ENCODE peak calls at places on chromosomes 6 and 20, in five cellular contexts. R is A549; C is COR-L47; P is activated CD4-positive, CD25-positive, alpha-beta regulatory T cell; M is stimulated activated CD8-positive, alpha-beta memory T cell treated with anti-CD3 and anti-CD28 coated beads, Interleukin-4, amount 100 ng/mL, for 4 hours. O is an unnamed sample.
A peak's percentile ranks its signal among the peaks of the same experiment; 100 is the strongest.

GRCh38 chr6:136684483-136684882 is 107.8 kb downstream of the MAP3K5 start:
- DNase-seq in M (no peak), P (no peak), C (no peak), R (no peak), O (no peak)

GRCh38 chr20:21076073-21076472 is 30.1 kb downstream of the LINC00237 start:
- DNase-seq in R (no peak), C (no peak), P (no peak), M (no peak), O (no peak)

GRCh38 chr6:30942338-30943060 is 1.7 kb downstream of the MUCL3 start:
- DNase-seq in R (peak; percentile 85), C (no peak), M (no peak), P (no peak), O (peak; percentile 73)

GRCh38 chr6:45467853-45468252 is 90.1 kb upstream of the SUPT3H start:
- DNase-seq in C (no peak), P (no peak), R (no peak), M (no peak), O (no peak)

GRCh38 chr6:167493310-167493709 is 168.4 kb downstream of the TTLL2 start:
- DNase-seq in P (no peak), M (no peak), C (no peak), R (no peak), O (no peak)

GRCh38 chr6:42336431-42336830 is 115.3 kb downstream of the TRERF1 start:
- DNase-seq in R (no peak), P (no peak), C (no peak), M (no peak), O (no peak)

GRCh38 chr6:5214570-5215052 is 46.1 kb downstream of the LYRM4 start:
- DNase-seq in C (no peak), M (no peak), P (no peak), R (no peak), O (no peak)

GRCh38 chr20:63177134-63177784 is 38.7 kb downstream of the YTHDF1 start:
- DNase-seq in M (no peak), P (no peak), C (no peak), R (no peak), O (no peak)

GRCh38 chr20:23039136-23039875 is 4.2 kb downstream of the SSTR4 start:
- DNase-seq in M (no peak), C (no peak), P (no peak), R (no peak), O (no peak)

GRCh38 chr6:15536201-15536955 is 126.5 kb downstream of the DTNBP1 start:
- DNase-seq in M (no peak), R (no peak), P (no peak), C (no peak), O (no peak)

GRCh38 chr6:92114797-92115196 is 1304.6 kb downstream of the EPHA7 start:
- DNase-seq in M (no peak), C (no peak), P (no peak), R (no peak), O (no peak)

GRCh38 chr20:1830240-1830639 is 65.0 kb upstream of the SIRPA start:
- DNase-seq in P (no peak), C (no peak), M (no peak), R (peak; percentile 91), O (no peak)

GRCh38 chr6:36925809-36926208 is 28.7 kb upstream of the PI16 start:
- DNase-seq in P (no peak), M (no peak), R (no peak), C (no peak), O (no peak)

GRCh38 chr20:21289651-21290050 is 13.5 kb upstream of the XRN2 start:
- DNase-seq in M (no peak), P (no peak), R (no peak), C (no peak), O (no peak)

GRCh38 chr6:52115891-52116604 is 28.6 kb upstream of the PKHD1 start:
- DNase-seq in C (no peak), R (no peak), P (no peak), M (no peak), O (no peak)

GRCh38 chr20:1456300-1456699 is 10.3 kb downstream of the NSFL1C start:
- DNase-seq in C (no peak), R (no peak), M (no peak), P (no peak), O (no peak)

GRCh38 chr6:35678021-35678654 is 10.6 kb downstream of the FKBP5 start:
- DNase-seq in M (no peak), P (no peak), R (no peak), C (no peak), O (no peak)

GRCh38 chr6:106519460-106520394 is 109.6 kb downstream of the RTN4IP1 start:
- DNase-seq in M (peak; percentile 64), P (peak; percentile 48), C (no peak), R (peak; percentile 31), O (no peak)

GRCh38 chr6:154792761-154793160 is 59.5 kb downstream of the SCAF8 start:
- DNase-seq in M (no peak), C (no peak), R (no peak), P (no peak), O (no peak)

GRCh38 chr6:15399651-15400470 is 154.0 kb downstream of the JARID2 start:
- DNase-seq in C (peak; percentile 69), R (peak; percentile 15), M (no peak), P (no peak), O (peak; percentile 47)

GRCh38 chr6:17361013-17361412 is 32.4 kb upstream of the CAP2 start:
- DNase-seq in M (no peak), C (no peak), P (no peak), R (no peak), O (no peak)

GRCh38 chr20:32444474-32445220 is 86.5 kb downstream of the ASXL1 start:
- DNase-seq in P (no peak), C (no peak), M (no peak), R (no peak), O (no peak)

GRCh38 chr20:8454137-8454712 is 322.2 kb downstream of the PLCB1 start:
- DNase-seq in M (no peak), P (no peak), R (peak; percentile 10), C (peak; percentile 31), O (no peak)

GRCh38 chr20:43583982-43584432 is 6.7 kb upstream of the IFT52 start:
- DNase-seq in M (no peak), P (no peak), R (no peak), C (no peak), O (no peak)

GRCh38 chr6:90428514-90428913 is 131.9 kb upstream of the BACH2 start:
- DNase-seq in M (no peak), C (no peak), P (no peak), R (no peak), O (no peak)

GRCh38 chr20:20360464-20360863 is 7.4 kb upstream of the INSM1 start:
- DNase-seq in C (peak; percentile 62), M (no peak), R (peak; percentile 75), P (no peak), O (no peak)

GRCh38 chr20:6566821-6567220 is 200.7 kb upstream of the BMP2 start:
- DNase-seq in M (no peak), P (no peak), R (no peak), C (no peak), O (no peak)

GRCh38 chr6:64505312-64505711 is 869.7 kb downstream of the PHF3 start:
- DNase-seq in P (no peak), C (no peak), R (no peak), M (no peak), O (no peak)

GRCh38 chr20:58829531-58829941 is 21.2 kb downstream of the GNAS-AS1 start:
- DNase-seq in M (no peak), P (no peak), C (peak; percentile 35), R (no peak), O (peak; percentile 57)

GRCh38 chr6:16146028-16146427 is 17.1 kb downstream of the MYLIP start:
- DNase-seq in M (no peak), P (no peak), C (no peak), R (no peak), O (no peak)

GRCh38 chr20:40955326-40955725 is 73.3 kb upstream of the TOP1 start:
- DNase-seq in M (no peak), C (no peak), R (no peak), P (no peak), O (no peak)

GRCh38 chr20:4800131-4800530 is 78.4 kb downstream of the PRND start:
- DNase-seq in R (no peak), C (no peak), M (no peak), P (no peak), O (peak; percentile 22)

GRCh38 chr20:3768342-3769130 is 983 bp upstream of the ADISSP start:
- DNase-seq in R (peak; percentile 89), P (peak; percentile 58), M (peak; percentile 72), C (peak; percentile 84), O (peak; percentile 53)

GRCh38 chr6:108127826-108128225 is 38.0 kb upstream of the NR2E1 start:
- DNase-seq in M (no peak), P (no peak), C (no peak), R (peak; percentile 84), O (no peak)

GRCh38 chr20:44648579-44648978 is 2.9 kb downstream of the ADA start:
- DNase-seq in M (no peak), R (no peak), C (no peak), P (no peak), O (no peak)

GRCh38 chr6:159212026-159212425 is 42.8 kb downstream of the FNDC1 start:
- DNase-seq in C (no peak), M (no peak), R (no peak), P (no peak), O (no peak)

GRCh38 chr20:50330504-50331313 is 140.1 kb downstream of the CEBPB start:
- DNase-seq in P (no peak), R (no peak), M (no peak), C (no peak), O (peak; percentile 74)

GRCh38 chr6:73879466-73879865 is 183.5 kb downstream of the CD109 start:
- DNase-seq in R (no peak), C (no peak), P (no peak), M (no peak), O (no peak)

GRCh38 chr6:4313044-4313686 is 177.8 kb upstream of the ECI2 start:
- DNase-seq in C (peak; percentile 49), P (no peak), R (peak; percentile 46), M (no peak), O (no peak)

GRCh38 chr6:19536838-19537237 is 300.3 kb upstream of the ID4 start:
- DNase-seq in P (no peak), C (no peak), M (no peak), R (no peak), O (no peak)